ENCODE peak calls at places on chromosomes 7 and 10, in seven cellular contexts. One of them, this sample, is unnamed.

GRCh38 chr7:8913687-8914086 is 480.3 kb downstream of the NXPH1 start:
- DNase-seq in transverse colon: no peak
- DNase-seq in Peyer's patch: no peak
- DNase-seq in heart left ventricle: no peak
- DNase-seq in right lobe of liver: no peak
- DNase-seq in ovary: no peak
- DNase-seq in esophagus squamous epithelium: no peak
- DNase-seq in this sample: no peak

GRCh38 chr10:113527181-113527580 is 25.7 kb upstream of the HABP2 start:
- DNase-seq in right lobe of liver: no peak
- DNase-seq in Peyer's patch: peak
- DNase-seq in transverse colon: no peak
- DNase-seq in esophagus squamous epithelium: no peak
- DNase-seq in heart left ventricle: no peak
- DNase-seq in ovary: no peak
- DNase-seq in this sample: no peak

GRCh38 chr7:8125680-8126444 is 136.1 kb downstream of the ICA1 start:
- DNase-seq in right lobe of liver: peak
- DNase-seq in transverse colon: peak
- DNase-seq in esophagus squamous epithelium: peak
- DNase-seq in Peyer's patch: peak
- DNase-seq in heart left ventricle: no peak
- DNase-seq in ovary: no peak
- DNase-seq in this sample: peak

GRCh38 chr7:149880871-149881301 is 7.1 kb downstream of the ATP6V0E2 start:
- DNase-seq in transverse colon: no peak
- DNase-seq in Peyer's patch: no peak
- DNase-seq in right lobe of liver: no peak
- DNase-seq in heart left ventricle: peak
- DNase-seq in esophagus squamous epithelium: no peak
- DNase-seq in ovary: no peak
- DNase-seq in this sample: no peak

GRCh38 chr10:77681839-77682238 is 44.2 kb upstream of the KCNMA1 start:
- DNase-seq in right lobe of liver: no peak
- DNase-seq in heart left ventricle: no peak
- DNase-seq in transverse colon: no peak
- DNase-seq in Peyer's patch: no peak
- DNase-seq in ovary: no peak
- DNase-seq in esophagus squamous epithelium: no peak
- DNase-seq in this sample: no peak

GRCh38 chr7:157849341-157849596 is 512.5 kb downstream of the DNAJB6 start:
- DNase-seq in right lobe of liver: no peak
- DNase-seq in transverse colon: no peak
- DNase-seq in heart left ventricle: no peak
- DNase-seq in ovary: no peak
- DNase-seq in Peyer's patch: no peak
- DNase-seq in esophagus squamous epithelium: no peak
- DNase-seq in this sample: no peak

GRCh38 chr7:27840314-27840713 is 100.4 kb downstream of the TAX1BP1 start:
- DNase-seq in transverse colon: no peak
- DNase-seq in heart left ventricle: no peak
- DNase-seq in ovary: no peak
- DNase-seq in esophagus squamous epithelium: no peak
- DNase-seq in right lobe of liver: no peak
- DNase-seq in Peyer's patch: no peak
- DNase-seq in this sample: no peak

GRCh38 chr10:54665122-54665521 is 135.9 kb downstream of the PCDH15 start:
- DNase-seq in transverse colon: no peak
- DNase-seq in ovary: no peak
- DNase-seq in heart left ventricle: no peak
- DNase-seq in Peyer's patch: no peak
- DNase-seq in right lobe of liver: no peak
- DNase-seq in esophagus squamous epithelium: no peak
- DNase-seq in this sample: no peak

GRCh38 chr10:95303950-95304349 is 13.1 kb upstream of the PDLIM1 start:
- DNase-seq in Peyer's patch: peak
- DNase-seq in ovary: no peak
- DNase-seq in transverse colon: no peak
- DNase-seq in right lobe of liver: no peak
- DNase-seq in heart left ventricle: no peak
- DNase-seq in esophagus squamous epithelium: no peak
- DNase-seq in this sample: no peak

GRCh38 chr10:52814506-52814905 is 41.9 kb upstream of the MBL2 start:
- DNase-seq in Peyer's patch: no peak
- DNase-seq in right lobe of liver: no peak
- DNase-seq in ovary: no peak
- DNase-seq in esophagus squamous epithelium: no peak
- DNase-seq in transverse colon: no peak
- DNase-seq in heart left ventricle: no peak
- DNase-seq in this sample: no peak

GRCh38 chr10:88409824-88410223 is 173.3 kb downstream of the RNLS start:
- DNase-seq in transverse colon: no peak
- DNase-seq in right lobe of liver: no peak
- DNase-seq in Peyer's patch: no peak
- DNase-seq in heart left ventricle: no peak
- DNase-seq in ovary: no peak
- DNase-seq in esophagus squamous epithelium: no peak
- DNase-seq in this sample: no peak

GRCh38 chr10:60382946-60383681 is 6.6 kb downstream of the ANK3 start:
- DNase-seq in transverse colon: no peak
- DNase-seq in esophagus squamous epithelium: no peak
- DNase-seq in right lobe of liver: no peak
- DNase-seq in heart left ventricle: no peak
- DNase-seq in Peyer's patch: no peak
- DNase-seq in ovary: no peak
- DNase-seq in this sample: no peak

GRCh38 chr10:43374194-43374593 is 2.8 kb downstream of the FXYD4 start:
- DNase-seq in heart left ventricle: no peak
- DNase-seq in transverse colon: no peak
- DNase-seq in right lobe of liver: no peak
- DNase-seq in Peyer's patch: no peak
- DNase-seq in esophagus squamous epithelium: no peak
- DNase-seq in ovary: no peak
- DNase-seq in this sample: no peak

GRCh38 chr7:19284596-19285300 is 139.5 kb upstream of the FERD3L start:
- DNase-seq in ovary: no peak
- DNase-seq in transverse colon: no peak
- DNase-seq in Peyer's patch: no peak
- DNase-seq in heart left ventricle: no peak
- DNase-seq in esophagus squamous epithelium: no peak
- DNase-seq in right lobe of liver: no peak
- DNase-seq in this sample: no peak

GRCh38 chr7:36360244-36360643 is 29.4 kb upstream of the ANLN start:
- DNase-seq in right lobe of liver: no peak
- DNase-seq in Peyer's patch: no peak
- DNase-seq in heart left ventricle: no peak
- DNase-seq in transverse colon: no peak
- DNase-seq in ovary: no peak
- DNase-seq in esophagus squamous epithelium: no peak
- DNase-seq in this sample: no peak

GRCh38 chr7:117873056-117873932 is at the start of gene CTTNBP2:
- DNase-seq in right lobe of liver: peak
- DNase-seq in Peyer's patch: peak
- DNase-seq in esophagus squamous epithelium: no peak
- DNase-seq in heart left ventricle: peak
- DNase-seq in ovary: peak
- DNase-seq in transverse colon: peak
- DNase-seq in this sample: peak

GRCh38 chr7:47482013-47482761 is 99.7 kb downstream of the TNS3 start:
- DNase-seq in ovary: no peak
- DNase-seq in Peyer's patch: peak
- DNase-seq in right lobe of liver: no peak
- DNase-seq in heart left ventricle: no peak
- DNase-seq in esophagus squamous epithelium: no peak
- DNase-seq in transverse colon: no peak
- DNase-seq in this sample: peak

GRCh38 chr10:43396061-43396927 is 12.7 kb downstream of the HNRNPF start:
- DNase-seq in right lobe of liver: peak
- DNase-seq in transverse colon: peak
- DNase-seq in Peyer's patch: peak
- DNase-seq in heart left ventricle: peak
- DNase-seq in ovary: peak
- DNase-seq in esophagus squamous epithelium: no peak
- DNase-seq in this sample: peak

DNA sequence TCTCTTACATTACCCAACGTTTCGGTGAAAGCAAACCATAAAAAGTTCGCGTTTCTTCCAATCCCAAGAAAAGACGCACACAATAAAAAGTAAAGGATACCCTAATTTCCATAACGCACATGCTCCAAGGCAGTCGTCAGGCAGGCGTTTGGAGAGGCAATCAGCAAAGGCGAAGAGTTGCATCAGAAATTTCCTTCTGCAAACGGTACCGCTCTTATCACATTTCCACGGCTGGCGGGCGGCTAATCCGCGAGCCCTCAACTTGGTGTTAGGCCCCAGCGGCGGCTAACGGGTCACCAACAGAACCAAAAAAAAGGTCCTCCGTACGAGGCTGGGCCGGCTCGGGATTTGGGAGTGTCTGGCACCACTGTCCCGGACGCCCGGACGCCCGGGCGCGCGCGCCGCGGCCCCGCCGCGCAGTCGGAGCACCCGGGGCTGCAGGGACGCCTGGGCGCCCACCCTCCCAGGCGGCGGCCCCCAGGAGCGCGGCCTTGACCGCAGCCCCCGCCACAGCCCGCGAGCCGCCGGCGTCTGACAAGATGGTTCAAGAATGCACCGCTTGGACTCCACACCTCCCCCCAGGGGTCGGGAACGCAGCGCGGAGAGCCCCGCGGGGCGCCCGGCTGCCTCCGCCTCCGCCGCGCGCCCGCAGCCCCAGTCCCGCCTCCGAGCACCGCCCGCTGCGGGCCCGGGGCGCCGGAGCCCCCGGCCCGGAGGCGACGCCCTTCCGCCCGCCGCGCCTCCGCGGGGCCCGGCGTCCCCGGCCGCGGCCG is 9.8 kb upstream of the GRB10 start:
- DNase-seq in ovary: peak
- DNase-seq in transverse colon: peak
- DNase-seq in esophagus squamous epithelium: no peak
- DNase-seq in Peyer's patch: no peak
- DNase-seq in heart left ventricle: peak
- DNase-seq in right lobe of liver: peak
- DNase-seq in this sample: peak
- TF ChIP-seq POLR2A in ovary: no peak
- TF ChIP-seq POLR2A in transverse colon: no peak
- TF ChIP-seq POLR2A in esophagus squamous epithelium: no peak
- TF ChIP-seq POLR2A in Peyer's patch: no peak
- TF ChIP-seq POLR2A in heart left ventricle: no peak
- TF ChIP-seq POLR2A in right lobe of liver: no peak
- TF ChIP-seq POLR2A in this sample: peak

GRCh38 chr10:132536964-132537712 is 449 bp upstream of the INPP5A start:
- DNase-seq in transverse colon: peak
- DNase-seq in ovary: peak
- DNase-seq in right lobe of liver: peak
- DNase-seq in esophagus squamous epithelium: peak
- DNase-seq in Peyer's patch: peak
- DNase-seq in heart left ventricle: peak
- DNase-seq in this sample: peak
- TF ChIP-seq POLR2A in transverse colon: peak
- TF ChIP-seq POLR2A in ovary: peak
- TF ChIP-seq POLR2A in right lobe of liver: peak
- TF ChIP-seq POLR2A in esophagus squamous epithelium: peak
- TF ChIP-seq POLR2A in Peyer's patch: peak
- TF ChIP-seq POLR2A in heart left ventricle: peak
- TF ChIP-seq POLR2A in this sample: peak

GRCh38 chr7:131409129-131409766 is 81.6 kb downstream of the MKLN1 start:
- DNase-seq in esophagus squamous epithelium: no peak
- DNase-seq in transverse colon: no peak
- DNase-seq in Peyer's patch: no peak
- DNase-seq in heart left ventricle: no peak
- DNase-seq in right lobe of liver: no peak
- DNase-seq in ovary: no peak
- DNase-seq in this sample: no peak
- TF ChIP-seq POLR2A in esophagus squamous epithelium: no peak
- TF ChIP-seq POLR2A in transverse colon: no peak
- TF ChIP-seq POLR2A in Peyer's patch: no peak
- TF ChIP-seq POLR2A in heart left ventricle: no peak
- TF ChIP-seq POLR2A in right lobe of liver: no peak
- TF ChIP-seq POLR2A in ovary: no peak
- TF ChIP-seq POLR2A in this sample: no peak

GRCh38 chr7:4724648-4725013 is 42.5 kb downstream of the FOXK1 start:
- DNase-seq in Peyer's patch: no peak
- DNase-seq in transverse colon: no peak
- DNase-seq in ovary: no peak
- DNase-seq in right lobe of liver: no peak
- DNase-seq in esophagus squamous epithelium: no peak
- DNase-seq in heart left ventricle: no peak
- DNase-seq in this sample: no peak

GRCh38 chr7:4726568-4726967 is 44.5 kb downstream of the FOXK1 start:
- DNase-seq in right lobe of liver: no peak
- DNase-seq in heart left ventricle: no peak
- DNase-seq in transverse colon: no peak
- DNase-seq in Peyer's patch: no peak
- DNase-seq in esophagus squamous epithelium: no peak
- DNase-seq in ovary: no peak
- DNase-seq in this sample: no peak

GRCh38 chr7:4726051-4726450 is 44.0 kb downstream of the FOXK1 start:
- DNase-seq in right lobe of liver: no peak
- DNase-seq in ovary: no peak
- DNase-seq in Peyer's patch: no peak
- DNase-seq in esophagus squamous epithelium: no peak
- DNase-seq in heart left ventricle: no peak
- DNase-seq in transverse colon: no peak
- DNase-seq in this sample: peak

GRCh38 chr7:4722960-4723359 is 40.9 kb downstream of the FOXK1 start:
- DNase-seq in right lobe of liver: no peak
- DNase-seq in Peyer's patch: no peak
- DNase-seq in ovary: no peak
- DNase-seq in esophagus squamous epithelium: no peak
- DNase-seq in heart left ventricle: no peak
- DNase-seq in transverse colon: no peak
- DNase-seq in this sample: no peak

DNA sequence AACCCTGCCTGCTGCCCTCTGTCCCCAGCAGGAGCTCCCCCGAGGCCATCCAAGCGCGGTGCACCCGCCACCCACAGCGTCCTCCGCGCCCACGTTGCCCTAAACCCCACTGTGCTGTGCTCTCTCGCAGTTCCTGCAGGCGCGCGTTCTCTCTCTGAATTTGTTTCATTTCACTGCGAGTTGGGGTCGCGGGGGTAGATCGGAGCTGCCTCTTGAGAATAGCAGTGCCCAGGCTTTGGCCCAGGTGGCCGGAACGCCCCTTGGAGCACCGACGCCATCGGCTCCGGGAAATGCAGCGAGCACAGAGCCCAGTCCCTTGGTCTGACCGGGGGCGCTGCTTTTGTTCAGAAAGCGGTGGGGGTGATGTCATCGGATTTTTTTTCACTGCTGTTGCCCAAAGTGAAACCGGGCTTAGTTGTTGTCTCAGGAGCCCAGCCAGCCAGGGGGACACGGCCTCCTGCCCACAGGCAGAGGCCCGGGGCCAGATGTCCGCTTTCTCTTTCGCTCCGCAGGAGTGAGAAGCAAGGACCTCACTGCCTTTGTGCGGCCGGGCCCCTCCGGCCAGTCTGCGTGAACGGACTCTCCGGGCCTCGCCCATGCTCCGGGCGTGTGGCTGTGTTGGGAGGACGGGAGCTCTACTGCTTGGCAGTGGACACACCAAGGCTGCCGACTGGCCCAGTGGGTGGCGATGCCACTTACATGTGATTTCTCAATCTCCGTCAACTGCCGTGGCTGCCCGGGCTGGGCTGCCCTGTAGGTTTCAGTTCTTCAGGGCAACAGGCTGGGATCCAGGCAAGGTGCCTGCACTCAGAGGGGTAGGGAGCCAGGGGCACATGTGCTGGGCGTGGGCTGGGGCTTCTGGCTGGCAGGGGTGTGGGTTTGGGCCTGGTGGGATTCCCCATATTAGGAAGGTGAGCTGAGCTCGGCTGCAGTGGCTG is 43.2 kb downstream of the FOXK1 start:
- DNase-seq in ovary: peak
- DNase-seq in transverse colon: peak
- DNase-seq in heart left ventricle: peak
- DNase-seq in right lobe of liver: peak
- DNase-seq in Peyer's patch: peak
- DNase-seq in esophagus squamous epithelium: no peak
- DNase-seq in this sample: peak
- TF ChIP-seq POLR2A in ovary: peak
- TF ChIP-seq POLR2A in transverse colon: peak
- TF ChIP-seq POLR2A in heart left ventricle: peak
- TF ChIP-seq POLR2A in right lobe of liver: peak
- TF ChIP-seq POLR2A in Peyer's patch: no peak
- TF ChIP-seq POLR2A in esophagus squamous epithelium: no peak
- TF ChIP-seq POLR2A in this sample: peak

This sample was measured in adrenal gland.